ENCODE peak calls at places on chromosomes 3 and 15, in four cellular contexts. V is activated CD8-positive, alpha-beta memory T cell treated with anti-CD3 and anti-CD28 coated beads, Interleukin-2, amount 50 U/mL, for 4 hours; G is OCI-LY7; P is mammary epithelial cell. K is an unnamed sample.

GRCh38 chr15:41919954-41920538 is 26.2 kb upstream of the SPTBN5 start:
- DNase-seq in V (no peak), G (no peak), P (no peak), K (peak; percentile 87)

GRCh38 chr3:163785693-163786092 is 1292.6 kb downstream of the SI start:
- DNase-seq in V (no peak), G (no peak), P (no peak), K (no peak)

GRCh38 chr15:58309993-58310928 is 121.5 kb upstream of the LIPC start:
- DNase-seq in V (no peak), G (no peak), P (no peak), K (no peak)

GRCh38 chr15:82263350-82263749 is 732 bp downstream of the SAXO2 start:
- DNase-seq in V (no peak), G (no peak), P (no peak), K (no peak)

GRCh38 chr3:38089163-38089562 is 47.8 kb downstream of the ACAA1 start:
- DNase-seq in V (no peak), G (no peak), P (no peak), K (no peak)

GRCh38 chr15:67915374-67916050 is 75.7 kb upstream of the RNU6-1 start:
- DNase-seq in V (no peak), G (no peak), P (no peak), K (no peak)

GRCh38 chr15:48395532-48396011 is 64.3 kb downstream of the DUT start:
- DNase-seq in V (no peak), G (no peak), P (peak; percentile 85), K (peak; percentile 84)

GRCh38 chr15:63915209-63915887 is 81.6 kb upstream of the HERC1 start:
- DNase-seq in V (no peak), G (no peak), P (no peak), K (no peak)

GRCh38 chr3:157438371-157438735 is 1.7 kb downstream of the PTX3 start:
- DNase-seq in V (no peak), G (no peak), P (no peak), K (peak; percentile 28)

GRCh38 chr15:39511000-39511914 is 69.6 kb upstream of the THBS1 start:
- DNase-seq in V (no peak), G (no peak), P (peak; percentile 74), K (peak; percentile 92)

GRCh38 chr3:188948658-188949400 is 222.9 kb upstream of the TPRG1 start:
- DNase-seq in V (no peak), G (no peak), P (peak; percentile 88), K (peak; percentile 95)

GRCh38 chr3:30516238-30516637 is 90.2 kb upstream of the TGFBR2 start:
- DNase-seq in V (no peak), G (no peak), P (no peak), K (peak; percentile 71)

GRCh38 chr15:79970921-79971434 is at the start of gene BCL2A1:
- DNase-seq in V (peak; percentile 62), G (peak; percentile 51), P (peak; percentile 96), K (peak; percentile 72)

GRCh38 chr3:84825817-84826216 is 133.0 kb upstream of the CADM2 start:
- DNase-seq in V (no peak), G (no peak), P (no peak), K (no peak)

GRCh38 chr3:17631617-17632016 is 110.8 kb downstream of the TBC1D5 start:
- DNase-seq in V (no peak), G (no peak), P (no peak), K (no peak)

GRCh38 chr3:155312781-155313180 is 19.3 kb upstream of the STRIT1 start:
- DNase-seq in V (no peak), G (no peak), P (no peak), K (no peak)

GRCh38 chr15:44427756-44428724 is 611 bp downstream of the CTDSPL2 start:
- DNase-seq in V (no peak), G (peak; percentile 55), P (peak; percentile 83), K (peak; percentile 78)

GRCh38 chr3:79314962-79315361 is 452.8 kb downstream of the ROBO1 start:
- DNase-seq in V (no peak), G (no peak), P (no peak), K (no peak)

GRCh38 chr3:142624725-142625440 is 28.7 kb downstream of the PLS1 start:
- DNase-seq in V (no peak), G (no peak), P (no peak), K (no peak)

GRCh38 chr3:89046661-89047060 is 60.8 kb upstream of the EPHA3 start:
- DNase-seq in V (no peak), G (no peak), P (no peak), K (no peak)

GRCh38 chr3:57805263-57805662 is 49.2 kb downstream of the SLMAP start:
- DNase-seq in V (no peak), G (no peak), P (no peak), K (no peak)

GRCh38 chr15:39153718-39154117 is 427.2 kb upstream of the THBS1 start:
- DNase-seq in V (no peak), G (no peak), P (no peak), K (peak; percentile 80)

GRCh38 chr15:67225336-67225735 is 29.1 kb downstream of the AAGAB start:
- DNase-seq in V (no peak), G (no peak), P (peak; percentile 78), K (no peak)

GRCh38 chr3:134092231-134092701 is 62.5 kb upstream of the SLCO2A1 start:
- DNase-seq in V (no peak), G (no peak), P (no peak), K (no peak)

GRCh38 chr3:14520149-14520548 is 20.0 kb downstream of the GRIP2 start:
- DNase-seq in V (no peak), G (no peak), P (no peak), K (no peak)

GRCh38 chr3:193865879-193866480 is 270.0 kb upstream of the HES1 start:
- DNase-seq in V (no peak), G (no peak), P (no peak), K (no peak)

GRCh38 chr3:112687621-112688020 is 46.7 kb upstream of the CCDC80 start:
- DNase-seq in V (no peak), G (no peak), P (no peak), K (no peak)